ENCODE peak calls at places on chromosomes 16 and 17, in eight cellular contexts. E is CD4-positive, alpha-beta memory T cell; Y is PC-9; M is IMR-90; V is neural progenitor cell; F is left ventricle myocardium inferior; D is effector memory CD4-positive, alpha-beta T cell; B is body of pancreas. A is an unnamed sample.

GRCh38 chr16:10441726-10442125 is 55.9 kb downstream of the ATF7IP2 start:
- DNase-seq in E (no peak), V (no peak), F (no peak), M (no peak), B (no peak), Y (no peak), D (no peak), A (no peak)

GRCh38 chr17:3400008-3400407 is 1.8 kb upstream of the OR1E1 start:
- DNase-seq in Y (no peak), B (no peak), D (no peak), V (no peak), F (no peak), E (no peak), M (no peak), A (no peak)

GRCh38 chr16:75024182-75024581 is 25.4 kb downstream of the ZNRF1 start:
- DNase-seq in B (no peak), M (no peak), F (no peak), Y (no peak), E (no peak), D (no peak), V (no peak), A (no peak)

GRCh38 chr17:22569459-22570143 is 877.3 kb downstream of the KCNJ18 start:
- DNase-seq in D (no peak), V (no peak), M (no peak), B (no peak), F (no peak), E (no peak), Y (no peak), A (no peak)

GRCh38 chr17:39527220-39527813 is 66.0 kb downstream of the CDK12 start:
- DNase-seq in F (no peak), E (peak; percentile 6), B (peak; percentile 8), V (peak; percentile 39), D (no peak), M (no peak), Y (no peak), A (no peak)

GRCh38 chr17:77349976-77350830 is 209.4 kb downstream of the SEC14L1 start:
- DNase-seq in D (no peak), E (no peak), F (no peak), B (no peak), Y (no peak), M (peak; percentile 86), V (no peak), A (no peak)

GRCh38 chr16:38941-39892 is 14.2 kb downstream of the POLR3K start:
- DNase-seq in V (no peak), D (peak; percentile 29), M (no peak), E (peak; percentile 49), Y (peak; percentile 85), B (peak; percentile 28), F (no peak), A (no peak)

GRCh38 chr17:28523876-28524275 is 17.7 kb downstream of the FOXN1 start:
- DNase-seq in E (no peak), D (no peak), F (no peak), V (no peak), B (no peak), M (no peak), Y (no peak), A (peak; percentile 69)

GRCh38 chr16:60741810-60742209 is 1294.4 kb downstream of the CDH8 start:
- DNase-seq in B (no peak), V (no peak), E (no peak), F (no peak), D (no peak), Y (no peak), M (no peak), A (no peak)
- H3K9me3 ChIP-seq in B (no peaks in the 10 kb centered on the region), V (no peaks in the 10 kb centered on the region), E (no peaks in the 10 kb centered on the region), F (no peaks in the 10 kb centered on the region), D (no peaks in the 10 kb centered on the region), Y (no peaks in the 10 kb centered on the region), M (peaks cover 2% of the 10 kb centered on the region), A (no peaks in the 10 kb centered on the region)

GRCh38 chr17:63973930-63974593 is 1.3 kb upstream of the SCN4A start:
- DNase-seq in V (no peak), B (no peak), Y (peak; percentile 58), F (no peak), M (peak; percentile 21), E (no peak), D (no peak), A (no peak)

GRCh38 chr17:63976702-63977101 is 4.0 kb upstream of the SCN4A start:
- DNase-seq in V (no peak), B (no peak), D (no peak), Y (no peak), F (no peak), M (no peak), E (no peak), A (no peak)

GRCh38 chr17:63974594-63975192 is 2.0 kb upstream of the SCN4A start:
- DNase-seq in F (no peak), B (no peak), D (no peak), E (no peak), M (peak; percentile 67), Y (peak; percentile 61), V (no peak), A (no peak)

GRCh38 chr17:63973247-63973646 is 529 bp upstream of the SCN4A start:
- DNase-seq in E (no peak), Y (no peak), F (no peak), B (no peak), M (no peak), D (no peak), V (no peak), A (no peak)

GRCh38 chr17:63975541-63976092 is 2.9 kb upstream of the SCN4A start:
- DNase-seq in F (no peak), E (no peak), M (no peak), D (no peak), Y (no peak), B (no peak), V (no peak), A (no peak)
- H3K27ac ChIP-seq in F (no peak overlapping the region), E (no peak overlapping the region), M (no peak overlapping the region), D (no peak overlapping the region), Y (no peak overlapping the region), B (no peak overlapping the region), V (no peak overlapping the region), A (no peak overlapping the region)

DNA sequence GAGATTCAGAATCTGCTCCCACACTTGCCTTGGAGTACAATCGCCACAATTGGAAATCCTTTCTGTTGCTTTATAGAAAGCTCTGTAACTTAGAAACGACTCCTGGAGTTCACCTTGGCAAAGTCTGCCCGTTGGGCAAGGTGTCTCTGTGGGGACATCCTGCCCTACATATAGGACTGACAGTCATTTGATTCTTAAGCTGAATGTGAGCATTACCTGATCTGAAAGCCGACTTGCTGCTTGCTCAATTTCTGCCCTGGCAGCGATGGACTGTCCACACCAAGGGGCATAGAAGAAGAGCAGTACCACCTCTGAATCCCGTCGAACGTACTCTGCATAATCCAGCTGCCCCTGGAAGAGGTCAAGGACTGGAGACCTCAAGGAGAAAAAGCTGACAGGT is 6.9 kb downstream of the TXNDC11 start:
- DNase-seq in V (no peak), E (no peak), B (no peak), D (no peak), Y (no peak), M (no peak), F (no peak), A (no peak)
- H3K4me1 ChIP-seq in V (no peaks in the 10 kb centered on the region), E (peaks cover 48% of the 10 kb centered on the region), B (peaks cover 92% of the 10 kb centered on the region), D (peaks cover 14% of the 10 kb centered on the region), Y (peaks cover 4% of the 10 kb centered on the region), M (peaks cover 7% of the 10 kb centered on the region), F (peaks cover 84% of the 10 kb centered on the region), A (no peaks in the 10 kb centered on the region)

GRCh38 chr17:70365098-70365583 is 195.8 kb downstream of the KCNJ2 start:
- DNase-seq in B (no peak), M (peak; percentile 78), Y (no peak), E (no peak), D (no peak), V (no peak), F (no peak), A (no peak)
- H3K9me3 ChIP-seq in B (no peaks in the 10 kb centered on the region), M (no peaks in the 10 kb centered on the region), Y (no peaks in the 10 kb centered on the region), E (no peaks in the 10 kb centered on the region), D (no peaks in the 10 kb centered on the region), V (no peaks in the 10 kb centered on the region), F (no peaks in the 10 kb centered on the region), A (peaks cover 1% of the 10 kb centered on the region)

GRCh38 chr16:89102035-89102776 is 8.6 kb downstream of the ACSF3 start:
- DNase-seq in V (no peak), E (no peak), B (no peak), F (no peak), Y (no peak), D (no peak), M (no peak), A (peak; percentile 18)
- H3K27ac ChIP-seq in V (no peak overlapping the region), E (no peak overlapping the region), B (no peak overlapping the region), F (no peak overlapping the region), Y (no peak overlapping the region), D (no peak overlapping the region), M (no peak overlapping the region), A (no peak overlapping the region)

GRCh38 chr16:85200471-85201278 is 88.4 kb upstream of the CIBAR2 start:
- DNase-seq in V (no peak), F (no peak), Y (no peak), E (no peak), M (no peak), B (peak; percentile 28), D (no peak), A (no peak)
- H3K4me1 ChIP-seq in V (peaks cover 26% of the 10 kb centered on the region), F (peaks cover 87% of the 10 kb centered on the region), Y (no peaks in the 10 kb centered on the region), E (no peaks in the 10 kb centered on the region), M (peaks cover 74% of the 10 kb centered on the region), B (peaks cover 64% of the 10 kb centered on the region), D (no peaks in the 10 kb centered on the region), A (no peaks in the 10 kb centered on the region)

GRCh38 chr17:52517176-52517575 is 358.7 kb upstream of the CA10 start:
- DNase-seq in D (no peak), Y (no peak), F (no peak), V (no peak), M (no peak), E (no peak), B (no peak), A (no peak)

DNA sequence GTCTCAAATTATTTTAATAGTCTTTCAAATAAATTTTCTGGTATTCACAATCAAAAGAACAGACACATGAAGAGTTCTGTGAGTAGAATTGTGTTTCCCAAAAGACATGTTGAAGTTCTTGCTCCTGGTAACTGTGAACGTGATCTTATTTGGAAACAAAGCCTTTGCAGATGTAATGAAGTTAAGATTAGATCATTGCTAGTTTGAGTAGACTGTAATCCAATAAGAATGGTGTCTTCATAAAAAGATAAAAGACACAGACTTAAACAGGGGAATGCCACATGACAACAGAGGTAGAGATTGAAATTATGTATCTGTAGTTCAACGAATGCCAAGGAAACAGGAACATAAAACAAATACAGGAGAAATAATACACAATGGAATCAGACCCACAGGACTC is 357.4 kb upstream of the CA10 start:
- DNase-seq in B (no peak), F (no peak), Y (no peak), D (no peak), V (no peak), M (no peak), E (no peak), A (no peak)
- H3K9me3 ChIP-seq in B (no peaks in the 10 kb centered on the region), F (peaks cover 18% of the 10 kb centered on the region), Y (no peaks in the 10 kb centered on the region), D (no peaks in the 10 kb centered on the region), V (no peaks in the 10 kb centered on the region), M (peaks cover 3% of the 10 kb centered on the region), E (no peaks in the 10 kb centered on the region), A (no peaks in the 10 kb centered on the region)

GRCh38 chr17:7294614-7295153 is at the start of gene YBX2:
- DNase-seq in Y (no peak), D (peak; percentile 64), F (peak; percentile 64), V (peak; percentile 95), M (peak; percentile 7), E (peak; percentile 53), B (peak; percentile 83), A (peak; percentile 67)
- H3K27ac ChIP-seq in Y (no peak within 1 kb of the TSS), D (no peak within 1 kb of the TSS), F (peak within 1 kb of the TSS; percentile 87), V (no peak within 1 kb of the TSS), M (no peak within 1 kb of the TSS), E (no peak within 1 kb of the TSS), B (no peak within 1 kb of the TSS), A (no peak within 1 kb of the TSS)

A was measured in aorta.